ENCODE peak calls at places on chromosomes 5 and 9, in four cellular contexts. R, E, X and G are unnamed samples.

GRCh38 chr5:135847976-135848375 is 13.5 kb downstream of the SLC25A48 start:
- DNase-seq in R (no peak), X (no peak), E (no peak), G (no peak)

GRCh38 chr5:12805165-12805698 is 901.0 kb upstream of the CTNND2 start:
- DNase-seq in R (no peak), E (no peak), X (no peak), G (no peak)

GRCh38 chr5:167049043-167049663 is 1242.3 kb upstream of the WWC1 start:
- DNase-seq in E (peak), X (peak), R (peak), G (no peak)

GRCh38 chr5:149049371-149049781 is 13.5 kb downstream of the SH3TC2 start:
- DNase-seq in R (no peak), X (peak), E (no peak), G (no peak)

GRCh38 chr5:122151640-122152039 is 22.3 kb downstream of the ZNF474 start:
- DNase-seq in E (no peak), R (no peak), X (no peak), G (no peak)

GRCh38 chr9:136564379-136564988 is 18.6 kb upstream of the NOTCH1 start:
- DNase-seq in E (no peak), R (no peak), X (no peak), G (peak)

GRCh38 chr9:91412895-91413294 is 10.7 kb downstream of the NFIL3 start:
- DNase-seq in E (no peak), R (no peak), X (no peak), G (no peak)

GRCh38 chr5:132751444-132751843 is 4.2 kb downstream of the CCNI2 start:
- DNase-seq in X (no peak), E (no peak), R (no peak), G (peak)

DNA sequence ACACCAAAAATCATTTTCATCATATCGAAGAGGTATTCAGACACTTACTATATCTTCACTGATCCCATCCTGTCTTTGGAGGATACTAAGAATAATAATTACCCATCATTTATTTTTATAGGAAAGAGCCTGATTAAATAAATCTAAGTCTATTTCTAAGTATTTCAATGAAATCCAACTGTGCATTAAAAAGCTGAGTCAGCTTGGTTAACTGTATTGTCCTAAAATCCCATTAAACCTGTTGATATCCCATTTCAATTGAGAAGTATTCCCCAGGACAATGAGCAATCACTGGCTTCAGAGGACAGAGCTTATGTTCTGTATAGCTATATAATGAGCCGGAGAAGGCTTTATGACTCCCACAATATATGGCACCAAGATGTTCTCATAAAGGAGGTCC is 142.0 kb upstream of the RORB start:
- DNase-seq in R (no peak), X (no peak), E (no peak), G (no peak)
- TF ChIP-seq CBFB in R (no peak), X (no peak), E (no peak), G (no peak)

GRCh38 chr9:13267743-13268142 is 11.7 kb downstream of the MPDZ start:
- DNase-seq in R (no peak), X (no peak), E (peak), G (no peak)
- TF ChIP-seq MAX in R (no peak), X (no peak), E (no peak), G (no peak)

DNA sequence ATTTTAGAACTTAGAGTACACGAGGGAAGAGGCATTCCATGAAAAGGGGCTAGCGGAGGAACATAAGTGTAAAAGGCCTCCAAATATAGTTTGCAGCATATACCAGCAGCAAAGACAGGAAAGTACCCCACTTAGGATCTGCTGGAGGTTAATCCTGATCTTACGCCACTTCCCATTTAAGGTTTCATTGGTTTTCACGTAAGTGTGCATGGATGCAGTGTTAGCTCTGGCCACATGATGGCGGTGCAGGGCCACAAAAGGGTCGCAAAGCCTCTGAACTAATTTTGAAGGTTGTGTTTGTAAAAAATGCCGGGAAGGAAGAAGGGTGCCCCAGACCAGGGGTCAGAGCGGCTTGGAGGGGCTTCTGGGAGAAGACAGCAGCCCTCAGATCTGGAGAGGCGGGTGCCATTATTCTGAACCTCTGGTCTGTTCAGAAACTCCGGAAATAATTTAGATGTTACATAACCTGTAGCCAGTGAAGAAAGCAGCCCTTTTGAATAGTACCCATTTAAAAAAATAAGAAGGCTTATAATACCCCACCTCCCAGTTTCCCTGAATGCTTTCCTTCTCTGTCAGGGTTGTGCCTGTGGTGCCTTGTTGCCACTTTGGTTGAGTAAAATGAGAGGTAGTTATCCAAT is 59.5 kb upstream of the TLR4 start:
- DNase-seq in R (peak), E (peak), X (peak), G (peak)
- TF ChIP-seq CBFB in R (no peak), E (no peak), X (no peak), G (no peak)

GRCh38 chr9:11931109-11931508 is 762.1 kb upstream of the TYRP1 start:
- DNase-seq in R (no peak), E (no peak), X (no peak), G (no peak)
- TF ChIP-seq MAX in R (no peak), E (no peak), X (no peak), G (no peak)

DNA sequence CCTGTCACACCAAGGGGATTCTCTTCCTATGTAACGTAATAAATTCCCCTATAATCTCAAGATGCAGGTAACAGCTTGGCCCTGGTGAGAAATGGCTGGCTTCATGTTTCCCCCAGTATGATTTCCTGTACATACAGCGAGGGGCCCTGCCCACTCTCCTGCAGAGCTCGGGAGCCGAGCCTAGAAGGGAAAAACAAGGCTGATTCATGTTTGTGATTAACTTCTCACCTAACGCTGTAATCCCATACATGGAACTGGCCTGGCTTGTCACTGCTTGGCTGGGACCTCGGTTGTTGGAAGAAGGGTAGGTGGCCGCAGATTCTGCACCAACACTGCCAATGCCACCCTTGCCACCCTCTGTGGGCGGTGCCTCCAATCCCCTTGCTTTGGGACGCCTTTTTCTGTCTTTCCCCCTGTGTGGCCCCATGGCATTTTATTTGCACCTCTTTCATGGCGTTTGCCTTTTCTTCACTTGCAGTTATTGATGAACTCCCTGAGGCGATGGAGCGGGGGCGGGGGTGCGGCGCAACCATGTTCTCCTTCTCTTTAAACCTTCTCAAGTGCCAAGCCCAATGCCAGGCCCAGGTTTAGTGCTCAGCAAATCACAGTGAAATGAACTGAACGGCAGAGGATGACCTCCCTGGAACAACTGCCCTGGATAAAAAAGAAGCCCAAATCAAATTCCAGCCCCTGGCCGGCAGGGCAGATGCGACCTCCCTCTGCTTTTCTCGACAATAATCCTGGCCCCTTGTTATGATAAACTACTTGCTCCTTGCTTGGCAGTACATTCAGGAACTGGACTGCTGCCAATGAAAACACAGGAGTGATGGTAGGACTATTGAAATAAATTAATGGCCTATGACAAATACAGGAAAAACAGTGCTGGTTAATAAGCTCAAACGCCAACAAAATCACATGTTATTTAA is 108.1 kb downstream of the TMEM174 start:
- DNase-seq in R (no peak), X (no peak), E (no peak), G (no peak)
- TF ChIP-seq CBFB in R (no peak), X (no peak), E (no peak), G (no peak)